ENCODE peak calls at places on chromosomes 16 and 17, in nine cellular contexts. One of them, this sample, is unnamed. For H3K4me1, the result is how much of the 10 kb centered on the place peaks cover.

GRCh38 chr17:72126575-72127486 is 6.0 kb downstream of the SOX9 start:
- DNase-seq in Peyer's patch: no peak
- DNase-seq in endothelial cell of umbilical vein: no peak
- DNase-seq in uterus: no peak
- DNase-seq in transverse colon: peak
- DNase-seq in IMR-90: peak
- DNase-seq in HCT116: peak
- DNase-seq in tibial nerve: no peak
- DNase-seq in suprapubic skin: no peak
- DNase-seq in this sample: peak

GRCh38 chr17:81391964-81392908 is 3.0 kb upstream of the BAHCC1 start:
- DNase-seq in IMR-90: peak
- DNase-seq in Peyer's patch: peak
- DNase-seq in transverse colon: peak
- DNase-seq in HCT116: no peak
- DNase-seq in suprapubic skin: no peak
- DNase-seq in uterus: peak
- DNase-seq in endothelial cell of umbilical vein: peak
- DNase-seq in tibial nerve: no peak
- DNase-seq in this sample: peak

GRCh38 chr16:2470603-2471015 is 488 bp upstream of the NTN3 start:
- DNase-seq in tibial nerve: no peak
- DNase-seq in HCT116: no peak
- DNase-seq in transverse colon: no peak
- DNase-seq in suprapubic skin: no peak
- DNase-seq in endothelial cell of umbilical vein: no peak
- DNase-seq in Peyer's patch: no peak
- DNase-seq in IMR-90: no peak
- DNase-seq in uterus: no peak
- DNase-seq in this sample: no peak

GRCh38 chr16:69706256-69706974 is 19.9 kb downstream of the NQO1 start:
- DNase-seq in Peyer's patch: no peak
- DNase-seq in transverse colon: no peak
- DNase-seq in uterus: no peak
- DNase-seq in HCT116: no peak
- DNase-seq in tibial nerve: peak
- DNase-seq in IMR-90: no peak
- DNase-seq in suprapubic skin: no peak
- DNase-seq in endothelial cell of umbilical vein: no peak
- DNase-seq in this sample: no peak

GRCh38 chr16:31271621-31272190 is 11.9 kb downstream of the ITGAM start:
- DNase-seq in transverse colon: no peak
- DNase-seq in HCT116: no peak
- DNase-seq in endothelial cell of umbilical vein: no peak
- DNase-seq in uterus: no peak
- DNase-seq in suprapubic skin: peak
- DNase-seq in IMR-90: no peak
- DNase-seq in Peyer's patch: no peak
- DNase-seq in tibial nerve: no peak
- DNase-seq in this sample: no peak

GRCh38 chr16:68299571-68300453 is 10.9 kb downstream of the SLC7A6OS start:
- DNase-seq in suprapubic skin: no peak
- DNase-seq in HCT116: no peak
- DNase-seq in transverse colon: no peak
- DNase-seq in IMR-90: no peak
- DNase-seq in Peyer's patch: no peak
- DNase-seq in uterus: no peak
- DNase-seq in tibial nerve: no peak
- DNase-seq in endothelial cell of umbilical vein: no peak
- DNase-seq in this sample: no peak

GRCh38 chr16:10048850-10049249 is 133.4 kb downstream of the GRIN2A start:
- DNase-seq in tibial nerve: no peak
- DNase-seq in endothelial cell of umbilical vein: no peak
- DNase-seq in transverse colon: no peak
- DNase-seq in uterus: no peak
- DNase-seq in suprapubic skin: no peak
- DNase-seq in HCT116: no peak
- DNase-seq in Peyer's patch: no peak
- DNase-seq in IMR-90: no peak
- DNase-seq in this sample: no peak

GRCh38 chr17:1648582-1649115 is 1.0 kb downstream of the RILP start:
- DNase-seq in endothelial cell of umbilical vein: peak
- DNase-seq in transverse colon: peak
- DNase-seq in HCT116: peak
- DNase-seq in Peyer's patch: peak
- DNase-seq in suprapubic skin: peak
- DNase-seq in uterus: peak
- DNase-seq in IMR-90: peak
- DNase-seq in tibial nerve: peak
- DNase-seq in this sample: peak

GRCh38 chr16:84141143-84141670 is 3.8 kb downstream of the HSDL1 start:
- DNase-seq in suprapubic skin: no peak
- DNase-seq in IMR-90: no peak
- DNase-seq in transverse colon: no peak
- DNase-seq in endothelial cell of umbilical vein: no peak
- DNase-seq in tibial nerve: no peak
- DNase-seq in uterus: no peak
- DNase-seq in HCT116: peak
- DNase-seq in Peyer's patch: no peak
- DNase-seq in this sample: no peak

GRCh38 chr17:44071198-44071520 is 624 bp downstream of the G6PC3 start:
- DNase-seq in HCT116: no peak
- DNase-seq in tibial nerve: peak
- DNase-seq in transverse colon: no peak
- DNase-seq in uterus: no peak
- DNase-seq in Peyer's patch: no peak
- DNase-seq in suprapubic skin: no peak
- DNase-seq in IMR-90: peak
- DNase-seq in endothelial cell of umbilical vein: no peak
- DNase-seq in this sample: no peak

GRCh38 chr17:19766421-19767270 is 18.5 kb upstream of the ALDH3A1 start:
- DNase-seq in HCT116: peak
- DNase-seq in Peyer's patch: peak
- DNase-seq in transverse colon: peak
- DNase-seq in IMR-90: peak
- DNase-seq in uterus: peak
- DNase-seq in endothelial cell of umbilical vein: peak
- DNase-seq in suprapubic skin: no peak
- DNase-seq in tibial nerve: peak
- DNase-seq in this sample: peak

GRCh38 chr17:31533546-31534155 is 142.2 kb downstream of the RAB11FIP4 start:
- DNase-seq in Peyer's patch: no peak
- DNase-seq in uterus: peak
- DNase-seq in endothelial cell of umbilical vein: peak
- DNase-seq in transverse colon: no peak
- DNase-seq in HCT116: peak
- DNase-seq in suprapubic skin: no peak
- DNase-seq in IMR-90: peak
- DNase-seq in tibial nerve: no peak
- DNase-seq in this sample: peak
- H3K4me1 ChIP-seq in Peyer's patch: under half
- H3K4me1 ChIP-seq in uterus: under half
- H3K4me1 ChIP-seq in endothelial cell of umbilical vein: under half
- H3K4me1 ChIP-seq in transverse colon: under half
- H3K4me1 ChIP-seq in HCT116: under half
- H3K4me1 ChIP-seq in suprapubic skin: under half
- H3K4me1 ChIP-seq in IMR-90: under half
- H3K4me1 ChIP-seq in tibial nerve: under half
- H3K4me1 ChIP-seq in this sample: under half

DNA sequence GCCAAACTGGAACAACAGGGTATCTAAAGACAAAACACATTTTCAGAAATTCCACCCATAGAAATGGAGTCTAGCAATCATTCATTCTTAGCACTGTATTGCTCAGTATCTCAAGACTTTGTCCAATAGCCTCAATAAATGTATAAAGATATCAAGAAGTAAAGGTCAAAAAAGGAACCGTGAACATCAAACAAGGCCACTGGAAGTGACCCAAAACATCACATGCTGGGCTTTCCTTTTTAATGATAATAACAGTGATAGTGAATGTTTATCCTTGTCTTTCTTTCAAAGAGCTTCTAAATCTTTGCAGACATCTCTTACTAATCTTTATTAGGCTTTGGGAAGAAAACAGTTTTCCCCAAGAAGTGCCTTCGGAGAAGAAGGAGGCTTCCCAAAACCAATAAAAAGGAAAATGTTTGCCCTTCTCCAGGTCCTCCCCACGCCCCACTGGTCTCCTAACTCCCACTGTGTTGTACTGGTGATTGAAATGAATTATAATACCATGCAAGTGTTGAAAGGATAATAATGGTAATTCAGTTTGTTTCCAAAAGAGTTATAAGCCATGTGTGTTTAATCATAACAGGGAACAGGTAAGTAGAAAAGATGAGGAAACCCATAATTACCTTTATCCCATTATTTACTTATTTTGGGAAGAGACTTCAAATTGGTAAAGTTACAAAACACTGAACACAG is 18.6 kb downstream of the RNF43 start:
- DNase-seq in transverse colon: no peak
- DNase-seq in IMR-90: no peak
- DNase-seq in endothelial cell of umbilical vein: no peak
- DNase-seq in Peyer's patch: no peak
- DNase-seq in uterus: no peak
- DNase-seq in suprapubic skin: no peak
- DNase-seq in HCT116: no peak
- DNase-seq in tibial nerve: no peak
- DNase-seq in this sample: no peak
- TF ChIP-seq CTCF in transverse colon: no peak
- TF ChIP-seq CTCF in IMR-90: no peak
- TF ChIP-seq CTCF in endothelial cell of umbilical vein: no peak
- TF ChIP-seq CTCF in Peyer's patch: no peak
- TF ChIP-seq CTCF in uterus: no peak
- TF ChIP-seq CTCF in suprapubic skin: no peak
- TF ChIP-seq CTCF in HCT116: no peak
- TF ChIP-seq CTCF in tibial nerve: no peak
- TF ChIP-seq CTCF in this sample: no peak

GRCh38 chr17:76517638-76518038 is 16.4 kb upstream of the RHBDF2 start:
- DNase-seq in Peyer's patch: no peak
- DNase-seq in tibial nerve: no peak
- DNase-seq in uterus: no peak
- DNase-seq in HCT116: no peak
- DNase-seq in suprapubic skin: no peak
- DNase-seq in IMR-90: no peak
- DNase-seq in endothelial cell of umbilical vein: no peak
- DNase-seq in transverse colon: no peak
- DNase-seq in this sample: no peak

GRCh38 chr17:76512366-76513305 is 11.4 kb upstream of the RHBDF2 start:
- DNase-seq in IMR-90: no peak
- DNase-seq in endothelial cell of umbilical vein: no peak
- DNase-seq in suprapubic skin: no peak
- DNase-seq in transverse colon: no peak
- DNase-seq in Peyer's patch: no peak
- DNase-seq in uterus: no peak
- DNase-seq in HCT116: no peak
- DNase-seq in tibial nerve: no peak
- DNase-seq in this sample: no peak

GRCh38 chr17:76511562-76512365 is 10.5 kb upstream of the RHBDF2 start:
- DNase-seq in tibial nerve: no peak
- DNase-seq in endothelial cell of umbilical vein: no peak
- DNase-seq in IMR-90: no peak
- DNase-seq in Peyer's patch: no peak
- DNase-seq in uterus: no peak
- DNase-seq in HCT116: no peak
- DNase-seq in suprapubic skin: no peak
- DNase-seq in transverse colon: no peak
- DNase-seq in this sample: no peak

GRCh38 chr17:76513306-76513692 is 12.1 kb upstream of the RHBDF2 start:
- DNase-seq in HCT116: no peak
- DNase-seq in suprapubic skin: no peak
- DNase-seq in tibial nerve: no peak
- DNase-seq in Peyer's patch: no peak
- DNase-seq in transverse colon: no peak
- DNase-seq in endothelial cell of umbilical vein: no peak
- DNase-seq in IMR-90: no peak
- DNase-seq in uterus: no peak
- DNase-seq in this sample: no peak

DNA sequence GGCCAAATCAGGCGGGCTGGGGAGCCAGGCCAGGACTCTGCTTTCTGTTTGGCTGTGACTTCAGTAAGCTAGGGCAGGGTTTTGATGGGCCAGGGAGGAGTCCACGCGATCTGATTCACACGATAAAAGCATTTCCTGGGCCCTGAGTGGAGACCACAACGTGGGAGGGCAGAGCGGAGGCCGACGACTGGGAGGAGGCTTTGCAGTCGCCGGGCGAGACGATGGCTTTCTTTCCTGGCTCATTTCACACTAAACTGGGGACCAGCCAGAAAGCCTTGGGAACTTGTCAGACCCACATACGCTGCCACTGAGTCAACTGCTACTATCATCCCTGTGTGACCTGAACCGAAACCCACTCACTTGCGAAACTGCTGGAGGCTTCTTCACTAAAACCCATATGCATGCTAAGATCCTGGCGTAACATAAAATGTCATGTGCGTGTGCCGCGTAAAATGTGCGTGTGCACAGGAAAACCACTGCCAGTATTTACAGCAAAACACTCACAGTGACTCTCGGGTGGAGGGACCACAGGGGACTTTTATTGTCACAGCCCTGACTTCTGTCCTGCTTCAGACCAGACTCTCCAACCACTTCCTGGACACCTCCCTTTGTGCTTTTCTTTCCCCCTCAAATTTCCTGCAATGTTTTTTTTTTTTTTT is 14.2 kb upstream of the RHBDF2 start:
- DNase-seq in suprapubic skin: peak
- DNase-seq in transverse colon: peak
- DNase-seq in IMR-90: peak
- DNase-seq in uterus: peak
- DNase-seq in endothelial cell of umbilical vein: no peak
- DNase-seq in tibial nerve: peak
- DNase-seq in HCT116: no peak
- DNase-seq in Peyer's patch: no peak
- DNase-seq in this sample: peak
- TF ChIP-seq POLR2A in suprapubic skin: no peak
- TF ChIP-seq POLR2A in transverse colon: peak
- TF ChIP-seq POLR2A in IMR-90: peak
- TF ChIP-seq POLR2A in uterus: no peak
- TF ChIP-seq POLR2A in endothelial cell of umbilical vein: no peak
- TF ChIP-seq POLR2A in tibial nerve: peak
- TF ChIP-seq POLR2A in HCT116: no peak
- TF ChIP-seq POLR2A in Peyer's patch: peak
- TF ChIP-seq POLR2A in this sample: no peak

DNA sequence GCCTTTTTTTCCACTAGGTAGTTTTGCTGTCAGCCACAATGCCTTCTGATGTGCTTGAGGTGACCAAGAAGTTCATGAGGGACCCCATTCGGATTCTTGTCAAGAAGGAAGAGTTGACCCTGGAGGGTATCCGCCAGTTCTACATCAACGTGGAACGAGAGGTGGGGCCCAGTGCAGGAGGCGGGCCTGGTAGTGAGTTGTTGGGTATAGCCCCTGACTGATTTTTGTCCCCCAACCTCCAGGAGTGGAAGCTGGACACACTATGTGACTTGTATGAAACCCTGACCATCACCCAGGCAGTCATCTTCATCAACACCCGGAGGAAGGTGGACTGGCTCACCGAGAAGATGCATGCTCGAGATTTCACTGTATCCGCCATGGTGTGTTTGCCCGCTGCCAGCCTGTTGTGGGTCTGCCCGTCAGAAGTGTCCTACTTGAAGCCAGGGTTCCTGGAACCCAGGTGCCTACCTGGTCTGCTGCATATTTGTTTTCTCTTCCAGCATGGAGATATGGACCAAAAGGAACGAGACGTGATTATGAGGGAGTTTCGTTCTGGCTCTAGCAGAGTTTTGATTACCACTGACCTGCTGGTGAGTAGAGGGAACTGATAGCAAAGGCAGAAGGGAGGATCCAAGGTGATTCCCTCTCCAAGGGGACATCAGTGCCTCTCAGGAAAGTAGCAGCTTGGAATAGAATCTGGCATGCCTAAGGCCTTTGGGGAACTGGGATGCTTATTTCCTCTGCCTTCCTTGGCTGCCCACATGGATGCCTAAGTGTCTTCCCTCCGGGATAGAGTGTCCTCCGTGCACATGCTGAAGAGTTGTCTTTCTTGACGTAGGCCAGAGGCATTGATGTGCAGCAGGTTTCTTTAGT is 1.9 kb upstream of the CD68 start:
- DNase-seq in transverse colon: no peak
- DNase-seq in IMR-90: no peak
- DNase-seq in HCT116: no peak
- DNase-seq in uterus: no peak
- DNase-seq in tibial nerve: no peak
- DNase-seq in endothelial cell of umbilical vein: no peak
- DNase-seq in Peyer's patch: no peak
- DNase-seq in suprapubic skin: no peak
- DNase-seq in this sample: no peak
- H3K4me1 ChIP-seq in transverse colon: under half
- H3K4me1 ChIP-seq in IMR-90: under half
- H3K4me1 ChIP-seq in HCT116: under half
- H3K4me1 ChIP-seq in uterus: under half
- H3K4me1 ChIP-seq in tibial nerve: half or more
- H3K4me1 ChIP-seq in endothelial cell of umbilical vein: half or more
- H3K4me1 ChIP-seq in Peyer's patch: half or more
- H3K4me1 ChIP-seq in suprapubic skin: half or more
- H3K4me1 ChIP-seq in this sample: under half